ENCODE peak calls at places on chromosomes 16 and 17, in six cellular contexts. F is Peyer's patch, T is upper lobe of left lung, O is tibial nerve, X is A549, W is ovary. Y is an unnamed sample.

GRCh38 chr17:41420134-41420533 is 4.3 kb downstream of the KRT37 start:
- DNase-seq in F (no peak), X (no peak), W (no peak), O (no peak), T (no peak), Y (no peak)

GRCh38 chr17:36743130-36743529 is 141.7 kb downstream of the MRM1 start:
- DNase-seq in T (peak; percentile 79), O (no peak), X (no peak), F (no peak), W (no peak), Y (no peak)

GRCh38 chr16:29765167-29766032 is 12.7 kb upstream of the ZG16 start:
- DNase-seq in T (peak; percentile 91), O (no peak), W (no peak), F (peak; percentile 62), X (no peak), Y (peak; percentile 93)

GRCh38 chr17:51359055-51359454 is 98.7 kb downstream of the UTP18 start:
- DNase-seq in T (no peak), W (no peak), X (no peak), O (no peak), F (no peak), Y (no peak)

GRCh38 chr17:7634384-7634783 is 4.4 kb downstream of the SHBG start:
- DNase-seq in X (peak; percentile 71), O (peak; percentile 24), T (no peak), F (no peak), W (peak; percentile 80), Y (no peak)

GRCh38 chr16:67719048-67719777 is at the start of gene GFOD2:
- DNase-seq in X (peak; percentile 94), O (peak; percentile 93), T (peak; percentile 97), F (peak; percentile 98), W (peak; percentile 98), Y (peak; percentile 99)

GRCh38 chr17:78224226-78225087 is 7.0 kb upstream of the TMEM235 start:
- DNase-seq in X (no peak), W (no peak), T (no peak), O (no peak), F (no peak), Y (no peak)

GRCh38 chr16:10202650-10203049 is 20.4 kb upstream of the GRIN2A start:
- DNase-seq in T (no peak), F (no peak), W (no peak), X (no peak), O (no peak), Y (no peak)

GRCh38 chr17:68573338-68573737 is 27.8 kb downstream of the FAM20A start:
- DNase-seq in O (no peak), T (no peak), W (no peak), X (no peak), F (no peak), Y (no peak)

GRCh38 chr16:51359141-51359960 is 208.3 kb upstream of the SALL1 start:
- DNase-seq in X (no peak), W (peak; percentile 25), T (no peak), O (peak; percentile 39), F (no peak), Y (peak; percentile 92)

GRCh38 chr17:10127819-10128375 is 70.5 kb downstream of the GAS7 start:
- DNase-seq in F (peak; percentile 76), O (peak; percentile 77), T (peak; percentile 61), X (no peak), W (peak; percentile 86), Y (no peak)

GRCh38 chr17:4433515-4434031 is at the start of gene SPNS3:
- DNase-seq in T (peak; percentile 34), O (no peak), F (peak; percentile 54), X (no peak), W (no peak), Y (no peak)

GRCh38 chr16:62041401-62041800 is 5.2 kb upstream of the CDH8 start:
- DNase-seq in O (no peak), F (no peak), X (peak; percentile 53), W (no peak), T (no peak), Y (no peak)

GRCh38 chr17:4562000-4562969 is 1.9 kb upstream of the GGT6 start:
- DNase-seq in O (no peak), F (no peak), X (no peak), W (no peak), T (no peak), Y (no peak)

GRCh38 chr17:8326591-8327583 is 12.8 kb upstream of the ODF4 start:
- DNase-seq in F (no peak), O (peak; percentile 19), T (no peak), W (no peak), X (no peak), Y (no peak)

GRCh38 chr17:35991075-35991474 is 4.5 kb upstream of the CCL14 start:
- DNase-seq in X (no peak), F (peak; percentile 29), W (no peak), O (no peak), T (no peak), Y (peak; percentile 76)

GRCh38 chr17:9431620-9432019 is 144.0 kb downstream of the STX8 start:
- DNase-seq in X (no peak), O (no peak), T (no peak), W (no peak), F (no peak), Y (no peak)

GRCh38 chr16:66344533-66345145 is 21.9 kb upstream of the CDH5 start:
- DNase-seq in W (no peak), F (peak; percentile 74), T (no peak), X (peak; percentile 31), O (peak; percentile 86), Y (no peak)

GRCh38 chr16:17887963-17888362 is 417.2 kb upstream of the XYLT1 start:
- DNase-seq in O (no peak), T (no peak), W (no peak), X (no peak), F (no peak), Y (no peak)

DNA sequence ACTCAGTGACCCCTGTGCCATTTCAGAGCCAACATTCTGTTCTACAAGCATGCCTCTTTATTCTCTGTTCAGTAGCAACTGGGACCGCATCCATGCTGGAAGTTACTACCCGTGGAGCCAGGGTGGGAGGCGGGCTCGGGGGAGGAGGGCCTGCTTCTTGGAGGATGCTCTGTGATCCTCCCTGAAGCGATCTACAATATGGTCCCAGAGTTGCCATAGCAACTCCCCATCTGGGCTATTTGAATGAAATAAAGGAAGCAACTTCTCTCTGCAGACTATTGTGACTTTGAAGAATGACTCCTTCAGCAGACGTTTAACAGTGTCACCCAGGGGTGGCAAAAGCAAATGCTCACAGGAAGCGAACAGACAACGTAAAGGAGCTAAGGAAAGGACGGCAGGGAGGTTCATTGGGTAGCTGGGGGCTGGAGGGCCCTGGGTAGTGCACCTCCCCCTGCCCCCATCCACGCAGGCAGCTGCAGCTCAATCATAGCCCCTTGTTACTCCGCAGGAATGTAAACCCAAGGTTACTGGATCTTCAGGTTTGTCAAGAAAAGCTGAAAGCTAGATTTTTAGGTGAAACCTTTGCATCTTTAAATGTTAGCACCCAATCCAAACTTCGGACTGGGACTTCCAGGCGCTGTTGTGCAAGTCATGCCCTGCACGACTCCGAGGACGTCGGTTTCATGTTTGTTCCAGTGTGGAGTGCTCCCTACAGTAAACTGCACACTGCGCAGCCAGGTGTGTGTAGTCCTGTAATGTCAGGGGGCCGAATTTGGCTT is 51.1 kb upstream of the MEAK7 start:
- DNase-seq in O (no peak), T (no peak), F (no peak), W (no peak), X (no peak), Y (no peak)
- TF ChIP-seq CTCF in O (no peak), T (no peak), F (no peak), W (no peak), X (no peak), Y (no peak)

GRCh38 chr16:4767872-4768548 is 1.0 kb upstream of the ZNF500 start:
- DNase-seq in W (peak; percentile 35), F (no peak), O (peak; percentile 27), T (peak; percentile 51), X (peak; percentile 50), Y (no peak)

GRCh38 chr16:4766875-4767628 is at the start of gene ZNF500:
- DNase-seq in X (peak; percentile 96), F (peak; percentile 99), O (peak; percentile 99), W (peak; percentile 98), T (peak; percentile 99), Y (peak; percentile 98)

GRCh38 chr16:4771646-4772045 is 4.7 kb upstream of the ZNF500 start:
- DNase-seq in T (no peak), W (no peak), O (no peak), X (no peak), F (no peak), Y (no peak)

GRCh38 chr16:4769306-4769638 is 2.3 kb upstream of the ZNF500 start:
- DNase-seq in X (no peak), F (no peak), W (no peak), T (no peak), O (no peak), Y (no peak)

DNA sequence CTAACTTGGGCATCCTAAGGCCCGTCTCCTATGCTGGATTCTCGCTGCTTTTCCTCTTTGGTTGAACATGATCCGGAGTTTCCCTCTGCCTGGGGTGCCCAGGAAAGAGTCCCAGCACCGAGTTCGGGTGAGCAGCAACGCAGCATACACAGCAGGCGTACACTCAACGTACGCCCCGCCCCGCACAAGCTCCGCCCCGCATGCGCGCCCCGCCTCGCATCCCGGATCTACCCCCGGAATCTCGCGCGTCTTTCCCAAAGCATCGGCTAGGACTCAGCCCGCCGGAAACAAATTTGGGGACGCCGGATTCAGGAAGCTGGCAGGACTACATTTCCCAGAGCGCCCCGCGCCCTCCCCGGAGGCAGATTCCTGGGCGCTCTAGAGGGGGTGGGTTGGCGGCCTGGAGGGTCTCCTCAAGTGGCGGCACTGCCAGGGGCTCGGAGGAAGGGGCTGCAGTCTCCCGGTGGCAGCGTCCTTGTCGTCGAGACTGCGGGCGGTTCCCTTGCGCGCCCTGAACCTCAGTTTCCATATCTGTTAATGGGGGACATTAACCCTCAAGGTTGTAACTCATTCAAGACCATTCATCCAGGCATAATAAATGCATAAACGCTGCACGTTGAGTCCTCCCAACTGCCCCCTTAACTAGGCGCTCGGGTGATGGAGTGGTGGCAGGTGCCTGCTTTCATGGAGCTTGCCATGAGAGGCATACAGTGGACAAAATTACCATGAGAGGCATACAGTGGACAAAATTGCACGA is 1.8 kb upstream of the ZNF500 start:
- DNase-seq in F (peak; percentile 98), X (peak; percentile 96), W (peak; percentile 95), O (peak; percentile 98), T (peak; percentile 99), Y (peak; percentile 98)
- TF ChIP-seq POLR2A in F (peak; percentile 68), X (peak; percentile 88), W (peak; percentile 83), O (peak; percentile 51), T (peak; percentile 59), Y (peak; percentile 76)

GRCh38 chr17:16954541-16954940 is 17.4 kb downstream of the TNFRSF13B start:
- DNase-seq in F (peak; percentile 7), W (no peak), X (no peak), T (no peak), O (no peak), Y (no peak)
- H3K4me3 ChIP-seq in F (no peak overlapping the region), W (no peak overlapping the region), X (no peak overlapping the region), T (no peak overlapping the region), O (no peak overlapping the region), Y (no peak overlapping the region)

DNA sequence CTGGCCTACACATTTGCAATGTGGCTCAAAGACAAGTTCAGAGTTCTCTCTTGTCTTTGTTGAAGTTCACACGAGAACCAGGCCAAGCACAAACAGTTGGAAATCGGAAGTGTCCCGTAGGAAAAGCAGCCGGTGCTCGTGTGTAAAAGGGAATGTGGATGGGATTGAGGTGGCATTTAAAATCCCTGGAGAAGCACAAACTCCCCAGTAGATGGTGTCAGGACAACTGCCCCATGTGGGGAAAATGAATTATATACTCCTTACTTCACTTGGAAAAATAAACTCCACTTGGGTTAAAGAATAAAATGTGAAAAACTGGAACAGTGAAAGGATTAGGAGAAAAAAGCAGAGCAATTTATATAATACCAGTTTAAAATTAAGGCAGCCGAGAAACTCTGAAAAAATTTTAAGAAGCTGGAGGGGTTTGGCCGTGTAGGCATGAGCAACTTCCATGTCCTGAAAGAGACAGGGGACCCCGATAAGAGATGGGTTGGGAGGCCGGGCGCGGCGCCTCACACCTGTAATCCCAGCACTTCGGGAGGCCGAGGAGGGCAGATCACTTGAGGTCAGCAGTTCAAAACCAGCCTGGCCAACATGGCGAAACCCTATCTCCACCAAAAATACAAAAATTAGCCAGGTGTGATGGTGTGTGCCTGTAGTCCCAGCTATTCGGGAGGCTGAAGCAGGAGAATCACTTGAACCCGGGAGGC is 28.1 kb downstream of the CBFA2T3 start:
- DNase-seq in T (no peak), O (no peak), X (peak; percentile 32), W (no peak), F (no peak), Y (no peak)
- TF ChIP-seq CTCF in T (no peak), O (no peak), X (peak; percentile 21), W (no peak), F (no peak), Y (no peak)